ENCODE peak calls at places on chromosomes 13 and 19, in five cellular contexts. One of them, this sample, is unnamed.
A peak's percentile ranks its signal among the peaks of the same experiment; 100 is the strongest.

GRCh38 chr19:3969435-3970312 is 1.2 kb downstream of the DAPK3 start:
- DNase-seq in activated T-helper 2 cell treated with anti-CD3 and anti-CD28 coated beads, Interferon-gamma antibody, Interleukin-2, Interleukin-4, amounts not matched to agents 10 μg/mL and 5 μg/mL and 100 μg/mL, durations not matched to agents 14 hours and 24 hours and 36 hours: no peak
- DNase-seq in brain microvascular endothelial cell: peak; percentile 81
- DNase-seq in sciatic nerve: no peak
- DNase-seq in SW480: no peak
- DNase-seq in this sample: no peak

GRCh38 chr19:45568732-45569131 is 15.9 kb downstream of the OPA3 start:
- DNase-seq in activated T-helper 2 cell treated with anti-CD3 and anti-CD28 coated beads, Interferon-gamma antibody, Interleukin-2, Interleukin-4, amounts not matched to agents 10 μg/mL and 5 μg/mL and 100 μg/mL, durations not matched to agents 14 hours and 24 hours and 36 hours: no peak
- DNase-seq in brain microvascular endothelial cell: no peak
- DNase-seq in sciatic nerve: no peak
- DNase-seq in SW480: no peak
- DNase-seq in this sample: no peak

GRCh38 chr19:17358395-17358794 is 18.7 kb downstream of the PLVAP start:
- DNase-seq in activated T-helper 2 cell treated with anti-CD3 and anti-CD28 coated beads, Interferon-gamma antibody, Interleukin-2, Interleukin-4, amounts not matched to agents 10 μg/mL and 5 μg/mL and 100 μg/mL, durations not matched to agents 14 hours and 24 hours and 36 hours: no peak
- DNase-seq in brain microvascular endothelial cell: peak; percentile 66
- DNase-seq in sciatic nerve: no peak
- DNase-seq in SW480: no peak
- DNase-seq in this sample: no peak

GRCh38 chr19:58516964-58517833 is 2.4 kb downstream of the ZBTB45 start:
- DNase-seq in activated T-helper 2 cell treated with anti-CD3 and anti-CD28 coated beads, Interferon-gamma antibody, Interleukin-2, Interleukin-4, amounts not matched to agents 10 μg/mL and 5 μg/mL and 100 μg/mL, durations not matched to agents 14 hours and 24 hours and 36 hours: no peak
- DNase-seq in brain microvascular endothelial cell: no peak
- DNase-seq in sciatic nerve: no peak
- DNase-seq in SW480: no peak
- DNase-seq in this sample: no peak

GRCh38 chr13:48675247-48675646 is 21.5 kb downstream of the CYSLTR2 start:
- DNase-seq in activated T-helper 2 cell treated with anti-CD3 and anti-CD28 coated beads, Interferon-gamma antibody, Interleukin-2, Interleukin-4, amounts not matched to agents 10 μg/mL and 5 μg/mL and 100 μg/mL, durations not matched to agents 14 hours and 24 hours and 36 hours: no peak
- DNase-seq in brain microvascular endothelial cell: no peak
- DNase-seq in sciatic nerve: no peak
- DNase-seq in SW480: no peak
- DNase-seq in this sample: no peak

GRCh38 chr13:110329798-110330461 is 22.8 kb downstream of the COL4A2 start:
- DNase-seq in activated T-helper 2 cell treated with anti-CD3 and anti-CD28 coated beads, Interferon-gamma antibody, Interleukin-2, Interleukin-4, amounts not matched to agents 10 μg/mL and 5 μg/mL and 100 μg/mL, durations not matched to agents 14 hours and 24 hours and 36 hours: no peak
- DNase-seq in brain microvascular endothelial cell: peak; percentile 89
- DNase-seq in sciatic nerve: no peak
- DNase-seq in SW480: no peak
- DNase-seq in this sample: no peak

GRCh38 chr13:53004605-53005004 is 24.0 kb upstream of the OLFM4 start:
- DNase-seq in activated T-helper 2 cell treated with anti-CD3 and anti-CD28 coated beads, Interferon-gamma antibody, Interleukin-2, Interleukin-4, amounts not matched to agents 10 μg/mL and 5 μg/mL and 100 μg/mL, durations not matched to agents 14 hours and 24 hours and 36 hours: no peak
- DNase-seq in brain microvascular endothelial cell: no peak
- DNase-seq in sciatic nerve: no peak
- DNase-seq in SW480: no peak
- DNase-seq in this sample: no peak

GRCh38 chr13:21671793-21672680 is 1.2 kb downstream of the FGF9 start:
- DNase-seq in activated T-helper 2 cell treated with anti-CD3 and anti-CD28 coated beads, Interferon-gamma antibody, Interleukin-2, Interleukin-4, amounts not matched to agents 10 μg/mL and 5 μg/mL and 100 μg/mL, durations not matched to agents 14 hours and 24 hours and 36 hours: no peak
- DNase-seq in brain microvascular endothelial cell: no peak
- DNase-seq in sciatic nerve: no peak
- DNase-seq in SW480: peak; percentile 57
- DNase-seq in this sample: no peak

GRCh38 chr13:92842145-92842544 is 384.5 kb upstream of the GPC6 start:
- DNase-seq in activated T-helper 2 cell treated with anti-CD3 and anti-CD28 coated beads, Interferon-gamma antibody, Interleukin-2, Interleukin-4, amounts not matched to agents 10 μg/mL and 5 μg/mL and 100 μg/mL, durations not matched to agents 14 hours and 24 hours and 36 hours: no peak
- DNase-seq in brain microvascular endothelial cell: peak; percentile 89
- DNase-seq in sciatic nerve: no peak
- DNase-seq in SW480: no peak
- DNase-seq in this sample: no peak

GRCh38 chr13:28679628-28680027 is 20.7 kb downstream of the POMP start:
- DNase-seq in activated T-helper 2 cell treated with anti-CD3 and anti-CD28 coated beads, Interferon-gamma antibody, Interleukin-2, Interleukin-4, amounts not matched to agents 10 μg/mL and 5 μg/mL and 100 μg/mL, durations not matched to agents 14 hours and 24 hours and 36 hours: no peak
- DNase-seq in brain microvascular endothelial cell: no peak
- DNase-seq in sciatic nerve: no peak
- DNase-seq in SW480: peak; percentile 50
- DNase-seq in this sample: no peak

GRCh38 chr13:48154671-48155070 is 59.8 kb upstream of the MED4 start:
- DNase-seq in activated T-helper 2 cell treated with anti-CD3 and anti-CD28 coated beads, Interferon-gamma antibody, Interleukin-2, Interleukin-4, amounts not matched to agents 10 μg/mL and 5 μg/mL and 100 μg/mL, durations not matched to agents 14 hours and 24 hours and 36 hours: no peak
- DNase-seq in brain microvascular endothelial cell: no peak
- DNase-seq in sciatic nerve: no peak
- DNase-seq in SW480: no peak
- DNase-seq in this sample: no peak

GRCh38 chr13:40611635-40612422 is 54.6 kb downstream of the FOXO1 start:
- DNase-seq in activated T-helper 2 cell treated with anti-CD3 and anti-CD28 coated beads, Interferon-gamma antibody, Interleukin-2, Interleukin-4, amounts not matched to agents 10 μg/mL and 5 μg/mL and 100 μg/mL, durations not matched to agents 14 hours and 24 hours and 36 hours: no peak
- DNase-seq in brain microvascular endothelial cell: no peak
- DNase-seq in sciatic nerve: no peak
- DNase-seq in SW480: no peak
- DNase-seq in this sample: no peak

GRCh38 chr19:615619-616018 is 17.7 kb downstream of the POLRMT start:
- DNase-seq in activated T-helper 2 cell treated with anti-CD3 and anti-CD28 coated beads, Interferon-gamma antibody, Interleukin-2, Interleukin-4, amounts not matched to agents 10 μg/mL and 5 μg/mL and 100 μg/mL, durations not matched to agents 14 hours and 24 hours and 36 hours: no peak
- DNase-seq in brain microvascular endothelial cell: no peak
- DNase-seq in sciatic nerve: no peak
- DNase-seq in SW480: no peak
- DNase-seq in this sample: no peak

GRCh38 chr13:95451656-95452055 is 100.9 kb upstream of the CLDN10 start:
- DNase-seq in activated T-helper 2 cell treated with anti-CD3 and anti-CD28 coated beads, Interferon-gamma antibody, Interleukin-2, Interleukin-4, amounts not matched to agents 10 μg/mL and 5 μg/mL and 100 μg/mL, durations not matched to agents 14 hours and 24 hours and 36 hours: no peak
- DNase-seq in brain microvascular endothelial cell: no peak
- DNase-seq in sciatic nerve: no peak
- DNase-seq in SW480: no peak
- DNase-seq in this sample: no peak

GRCh38 chr13:83943530-83944279 is 61.4 kb upstream of the SLITRK1 start:
- DNase-seq in activated T-helper 2 cell treated with anti-CD3 and anti-CD28 coated beads, Interferon-gamma antibody, Interleukin-2, Interleukin-4, amounts not matched to agents 10 μg/mL and 5 μg/mL and 100 μg/mL, durations not matched to agents 14 hours and 24 hours and 36 hours: no peak
- DNase-seq in brain microvascular endothelial cell: no peak
- DNase-seq in sciatic nerve: no peak
- DNase-seq in SW480: no peak
- DNase-seq in this sample: no peak

GRCh38 chr13:66558511-66558910 is 671.6 kb downstream of the PCDH9 start:
- DNase-seq in activated T-helper 2 cell treated with anti-CD3 and anti-CD28 coated beads, Interferon-gamma antibody, Interleukin-2, Interleukin-4, amounts not matched to agents 10 μg/mL and 5 μg/mL and 100 μg/mL, durations not matched to agents 14 hours and 24 hours and 36 hours: no peak
- DNase-seq in brain microvascular endothelial cell: no peak
- DNase-seq in sciatic nerve: no peak
- DNase-seq in SW480: no peak
- DNase-seq in this sample: peak; percentile 14

GRCh38 chr13:34698953-34699352 is 243.1 kb upstream of the NBEA start:
- DNase-seq in activated T-helper 2 cell treated with anti-CD3 and anti-CD28 coated beads, Interferon-gamma antibody, Interleukin-2, Interleukin-4, amounts not matched to agents 10 μg/mL and 5 μg/mL and 100 μg/mL, durations not matched to agents 14 hours and 24 hours and 36 hours: no peak
- DNase-seq in brain microvascular endothelial cell: no peak
- DNase-seq in sciatic nerve: no peak
- DNase-seq in SW480: no peak
- DNase-seq in this sample: no peak

GRCh38 chr19:13363235-13363634 is 143.0 kb downstream of the CACNA1A start:
- DNase-seq in activated T-helper 2 cell treated with anti-CD3 and anti-CD28 coated beads, Interferon-gamma antibody, Interleukin-2, Interleukin-4, amounts not matched to agents 10 μg/mL and 5 μg/mL and 100 μg/mL, durations not matched to agents 14 hours and 24 hours and 36 hours: no peak
- DNase-seq in brain microvascular endothelial cell: no peak
- DNase-seq in sciatic nerve: no peak
- DNase-seq in SW480: no peak
- DNase-seq in this sample: no peak

GRCh38 chr19:3358919-3359849 is 7.2 kb upstream of the NFIC start:
- DNase-seq in activated T-helper 2 cell treated with anti-CD3 and anti-CD28 coated beads, Interferon-gamma antibody, Interleukin-2, Interleukin-4, amounts not matched to agents 10 μg/mL and 5 μg/mL and 100 μg/mL, durations not matched to agents 14 hours and 24 hours and 36 hours: peak; percentile 58
- DNase-seq in brain microvascular endothelial cell: no peak
- DNase-seq in sciatic nerve: peak; percentile 84
- DNase-seq in SW480: no peak
- DNase-seq in this sample: peak; percentile 36

GRCh38 chr19:6616011-6616410 is 25.1 kb upstream of the CD70 start:
- DNase-seq in activated T-helper 2 cell treated with anti-CD3 and anti-CD28 coated beads, Interferon-gamma antibody, Interleukin-2, Interleukin-4, amounts not matched to agents 10 μg/mL and 5 μg/mL and 100 μg/mL, durations not matched to agents 14 hours and 24 hours and 36 hours: no peak
- DNase-seq in brain microvascular endothelial cell: no peak
- DNase-seq in sciatic nerve: no peak
- DNase-seq in SW480: no peak
- DNase-seq in this sample: no peak

GRCh38 chr19:32828643-32829344 is 40.8 kb downstream of the SLC7A9 start:
- DNase-seq in activated T-helper 2 cell treated with anti-CD3 and anti-CD28 coated beads, Interferon-gamma antibody, Interleukin-2, Interleukin-4, amounts not matched to agents 10 μg/mL and 5 μg/mL and 100 μg/mL, durations not matched to agents 14 hours and 24 hours and 36 hours: no peak
- DNase-seq in brain microvascular endothelial cell: no peak
- DNase-seq in sciatic nerve: no peak
- DNase-seq in SW480: no peak
- DNase-seq in this sample: no peak

GRCh38 chr13:73039201-73040108 is 19.4 kb upstream of the KLF5 start:
- DNase-seq in activated T-helper 2 cell treated with anti-CD3 and anti-CD28 coated beads, Interferon-gamma antibody, Interleukin-2, Interleukin-4, amounts not matched to agents 10 μg/mL and 5 μg/mL and 100 μg/mL, durations not matched to agents 14 hours and 24 hours and 36 hours: no peak
- DNase-seq in brain microvascular endothelial cell: no peak
- DNase-seq in sciatic nerve: no peak
- DNase-seq in SW480: peak; percentile 56
- DNase-seq in this sample: no peak

GRCh38 chr19:8500158-8500557 is 2.3 kb downstream of the PRAM1 start:
- DNase-seq in activated T-helper 2 cell treated with anti-CD3 and anti-CD28 coated beads, Interferon-gamma antibody, Interleukin-2, Interleukin-4, amounts not matched to agents 10 μg/mL and 5 μg/mL and 100 μg/mL, durations not matched to agents 14 hours and 24 hours and 36 hours: no peak
- DNase-seq in brain microvascular endothelial cell: no peak
- DNase-seq in sciatic nerve: no peak
- DNase-seq in SW480: no peak
- DNase-seq in this sample: peak; percentile 56

GRCh38 chr13:108923386-108924061 is 294.1 kb downstream of the MYO16 start:
- DNase-seq in activated T-helper 2 cell treated with anti-CD3 and anti-CD28 coated beads, Interferon-gamma antibody, Interleukin-2, Interleukin-4, amounts not matched to agents 10 μg/mL and 5 μg/mL and 100 μg/mL, durations not matched to agents 14 hours and 24 hours and 36 hours: no peak
- DNase-seq in brain microvascular endothelial cell: no peak
- DNase-seq in sciatic nerve: no peak
- DNase-seq in SW480: no peak
- DNase-seq in this sample: no peak

GRCh38 chr13:28503182-28503980 is 8.5 kb upstream of the FLT1 start:
- DNase-seq in activated T-helper 2 cell treated with anti-CD3 and anti-CD28 coated beads, Interferon-gamma antibody, Interleukin-2, Interleukin-4, amounts not matched to agents 10 μg/mL and 5 μg/mL and 100 μg/mL, durations not matched to agents 14 hours and 24 hours and 36 hours: no peak
- DNase-seq in brain microvascular endothelial cell: no peak
- DNase-seq in sciatic nerve: no peak
- DNase-seq in SW480: no peak
- DNase-seq in this sample: no peak

GRCh38 chr19:44719262-44719701 is 20.3 kb downstream of the CEACAM16 start:
- DNase-seq in activated T-helper 2 cell treated with anti-CD3 and anti-CD28 coated beads, Interferon-gamma antibody, Interleukin-2, Interleukin-4, amounts not matched to agents 10 μg/mL and 5 μg/mL and 100 μg/mL, durations not matched to agents 14 hours and 24 hours and 36 hours: no peak
- DNase-seq in brain microvascular endothelial cell: no peak
- DNase-seq in sciatic nerve: no peak
- DNase-seq in SW480: no peak
- DNase-seq in this sample: no peak

GRCh38 chr19:17687857-17688784 is at the start of gene UNC13A:
- DNase-seq in activated T-helper 2 cell treated with anti-CD3 and anti-CD28 coated beads, Interferon-gamma antibody, Interleukin-2, Interleukin-4, amounts not matched to agents 10 μg/mL and 5 μg/mL and 100 μg/mL, durations not matched to agents 14 hours and 24 hours and 36 hours: peak; percentile 35
- DNase-seq in brain microvascular endothelial cell: peak; percentile 33
- DNase-seq in sciatic nerve: no peak
- DNase-seq in SW480: no peak
- DNase-seq in this sample: peak; percentile 5

GRCh38 chr13:33817513-33817842 is 471 bp upstream of the RFC3 start:
- DNase-seq in activated T-helper 2 cell treated with anti-CD3 and anti-CD28 coated beads, Interferon-gamma antibody, Interleukin-2, Interleukin-4, amounts not matched to agents 10 μg/mL and 5 μg/mL and 100 μg/mL, durations not matched to agents 14 hours and 24 hours and 36 hours: no peak
- DNase-seq in brain microvascular endothelial cell: no peak
- DNase-seq in sciatic nerve: no peak
- DNase-seq in SW480: no peak
- DNase-seq in this sample: no peak

GRCh38 chr19:49613374-49613773 is 22.4 kb downstream of the PRR12 start:
- DNase-seq in activated T-helper 2 cell treated with anti-CD3 and anti-CD28 coated beads, Interferon-gamma antibody, Interleukin-2, Interleukin-4, amounts not matched to agents 10 μg/mL and 5 μg/mL and 100 μg/mL, durations not matched to agents 14 hours and 24 hours and 36 hours: no peak
- DNase-seq in brain microvascular endothelial cell: peak; percentile 16
- DNase-seq in sciatic nerve: no peak
- DNase-seq in SW480: peak; percentile 64
- DNase-seq in this sample: no peak

GRCh38 chr13:60226507-60226906 is 62.8 kb upstream of the DIAPH3 start:
- DNase-seq in activated T-helper 2 cell treated with anti-CD3 and anti-CD28 coated beads, Interferon-gamma antibody, Interleukin-2, Interleukin-4, amounts not matched to agents 10 μg/mL and 5 μg/mL and 100 μg/mL, durations not matched to agents 14 hours and 24 hours and 36 hours: no peak
- DNase-seq in brain microvascular endothelial cell: peak; percentile 25
- DNase-seq in sciatic nerve: no peak
- DNase-seq in SW480: peak; percentile 34
- DNase-seq in this sample: no peak

This sample was measured in GDM1.